ENCODE peak calls at places on chromosomes 5 and 9, in six cellular contexts. H, G, J, P, W and V are unnamed samples.

GRCh38 chr5:138717399-138717798 is 35.8 kb upstream of the CTNNA1 start:
- DNase-seq in W (no peak), G (no peak), H (no peak), J (no peak), P (no peak), V (no peak)

GRCh38 chr9:129569506-129570449 is 51.1 kb downstream of the C9orf50 start:
- DNase-seq in H (no peak), P (peak; percentile 13), J (peak; percentile 67), W (no peak), G (peak; percentile 56), V (no peak)

GRCh38 chr5:123450114-123450513 is 26.9 kb upstream of the CEP120 start:
- DNase-seq in W (no peak), G (no peak), J (no peak), P (no peak), H (no peak), V (no peak)

GRCh38 chr5:113081881-113082546 is 105.4 kb downstream of the DCP2 start:
- DNase-seq in P (peak; percentile 95), J (no peak), H (no peak), G (no peak), W (peak; percentile 29), V (no peak)

GRCh38 chr5:157581870-157582269 is 6.3 kb upstream of the ADAM19 start:
- DNase-seq in G (no peak), W (no peak), J (no peak), H (no peak), P (no peak), V (no peak)

GRCh38 chr9:73667749-73668148 is 516.1 kb downstream of the ANXA1 start:
- DNase-seq in P (peak; percentile 30), G (no peak), W (no peak), H (no peak), J (no peak), V (peak; percentile 5)

GRCh38 chr5:37133939-37134338 is 115.2 kb downstream of the CPLANE1 start:
- DNase-seq in J (no peak), P (peak; percentile 30), H (no peak), G (peak; percentile 21), W (peak; percentile 72), V (no peak)

GRCh38 chr9:120477534-120478001 is 102.4 kb downstream of the CDK5RAP2 start:
- DNase-seq in P (peak; percentile 63), H (peak; percentile 68), G (peak; percentile 43), W (peak; percentile 82), J (peak; percentile 59), V (peak; percentile 56)

GRCh38 chr5:172096184-172096941 is 89.9 kb upstream of the FBXW11 start:
- DNase-seq in W (no peak), H (no peak), J (no peak), P (no peak), G (no peak), V (no peak)

GRCh38 chr5:157265714-157266285 is at the start of gene CYFIP2:
- DNase-seq in W (no peak), J (peak; percentile 61), P (peak; percentile 80), G (no peak), H (peak; percentile 68), V (no peak)

GRCh38 chr9:122785269-122785668 is 3.5 kb upstream of the OR5C1 start:
- DNase-seq in P (peak; percentile 32), J (no peak), G (no peak), W (no peak), H (no peak), V (no peak)

GRCh38 chr5:29193972-29194371 is 1999.5 kb upstream of the CDH6 start:
- DNase-seq in J (no peak), H (no peak), W (no peak), P (no peak), G (no peak), V (no peak)

GRCh38 chr5:149280802-149281201 is 9.1 kb downstream of the AFAP1L1 start:
- DNase-seq in W (no peak), H (no peak), G (no peak), J (no peak), P (no peak), V (no peak)

GRCh38 chr5:59276886-59277514 is 616.5 kb downstream of the PDE4D start:
- DNase-seq in H (peak; percentile 64), G (no peak), J (no peak), P (no peak), W (peak; percentile 40), V (no peak)

GRCh38 chr5:57513785-57514184 is 31.2 kb upstream of the ACTBL2 start:
- DNase-seq in H (no peak), P (no peak), W (no peak), G (no peak), J (no peak), V (no peak)

GRCh38 chr5:81517462-81517861 is 123.5 kb upstream of the ACOT12 start:
- DNase-seq in W (no peak), J (no peak), G (no peak), P (no peak), H (no peak), V (no peak)

GRCh38 chr9:107870221-107870620 is 380.7 kb upstream of the KLF4 start:
- DNase-seq in G (no peak), P (no peak), W (no peak), H (no peak), J (no peak), V (no peak)

GRCh38 chr9:123360161-123361085 is 4.4 kb downstream of the CRB2 start:
- DNase-seq in P (no peak), G (no peak), H (no peak), W (no peak), J (peak; percentile 59), V (no peak)

GRCh38 chr5:174424219-174425053 is 299.9 kb upstream of the MSX2 start:
- DNase-seq in W (no peak), H (no peak), J (no peak), G (no peak), P (peak; percentile 26), V (no peak)

GRCh38 chr9:116070256-116070914 is 83.2 kb upstream of the PAPPA start:
- DNase-seq in H (no peak), W (no peak), P (no peak), J (no peak), G (no peak), V (no peak)

GRCh38 chr5:150044334-150044681 is 42.0 kb downstream of the CSF1R start:
- DNase-seq in J (no peak), H (no peak), W (peak; percentile 84), P (peak; percentile 46), G (no peak), V (peak; percentile 45)

GRCh38 chr5:122434120-122434519 is 122.1 kb downstream of the SNCAIP start:
- DNase-seq in W (no peak), G (no peak), J (no peak), P (no peak), H (no peak), V (no peak)

GRCh38 chr5:148733601-148734438 is 79.5 kb upstream of the HTR4 start:
- DNase-seq in H (peak; percentile 87), G (peak; percentile 63), P (peak; percentile 99), W (peak; percentile 87), J (peak; percentile 75), V (peak; percentile 62)

GRCh38 chr5:96408276-96408777 is 24.7 kb downstream of the PCSK1 start:
- DNase-seq in P (peak; percentile 71), W (peak; percentile 84), H (no peak), J (no peak), G (no peak), V (no peak)

DNA sequence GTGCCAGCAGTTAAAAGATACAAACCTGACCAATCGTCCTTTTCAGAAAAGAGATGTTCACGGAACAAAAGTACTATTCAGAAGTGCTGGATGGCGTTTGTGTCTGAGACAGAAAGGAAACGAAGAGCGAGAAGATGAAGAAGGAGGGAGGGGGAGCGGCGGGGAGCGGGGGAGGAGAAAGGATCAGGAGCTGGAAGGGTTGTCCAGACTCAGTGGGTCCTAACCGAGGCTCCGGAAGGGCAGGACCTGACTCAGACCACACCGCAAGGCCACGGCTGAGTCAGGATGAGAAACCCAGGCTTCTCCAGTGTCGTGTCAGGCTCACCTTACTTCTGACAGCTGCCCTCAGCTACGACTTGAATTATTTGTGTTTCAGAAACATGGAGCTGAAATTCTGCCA is 46.2 kb downstream of the PAX5 start:
- DNase-seq in W (no peak), H (no peak), G (no peak), J (no peak), P (peak; percentile 49), V (no peak)
- TF ChIP-seq CTCF in W (no peak), H (no peak), G (no peak), J (no peak), P (no peak), V (no peak)

DNA sequence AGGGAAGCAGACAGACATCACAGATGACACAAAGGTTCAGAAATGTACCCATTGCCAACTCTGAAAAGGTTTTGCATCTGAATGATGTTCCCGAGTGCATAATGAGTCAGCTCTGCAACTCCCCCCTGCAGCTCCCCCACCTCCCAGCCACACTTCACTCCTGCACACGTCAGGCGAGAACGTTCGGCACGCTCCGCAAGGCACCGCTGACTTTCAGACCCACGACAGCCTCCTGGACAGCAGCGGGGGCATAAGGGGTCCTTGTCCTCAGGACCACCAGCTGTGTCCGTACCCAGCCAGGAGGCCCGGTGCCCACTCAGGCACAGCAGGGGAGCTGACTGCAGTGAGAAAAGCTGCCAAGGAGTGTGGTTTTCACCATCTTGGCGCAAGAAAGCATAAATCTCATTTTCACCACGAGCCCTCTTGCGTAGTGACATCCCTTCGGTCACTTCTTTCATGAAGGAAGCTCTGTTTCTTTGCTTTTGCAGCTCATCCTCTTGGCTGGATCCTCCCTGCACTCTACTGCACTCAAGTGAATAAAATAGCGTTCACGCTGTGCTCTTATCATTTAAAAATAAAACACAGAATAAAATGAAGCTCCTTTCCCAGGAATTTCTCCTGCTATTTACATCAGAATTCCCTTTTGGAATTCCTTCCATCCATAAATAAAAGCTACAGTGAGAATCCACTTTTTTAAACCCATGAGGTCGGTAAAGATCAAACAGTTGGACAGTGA is 9.9 kb downstream of the GFPT2 start:
- DNase-seq in G (no peak), P (no peak), H (peak; percentile 65), J (no peak), W (peak; percentile 73), V (no peak)
- H3K4me3 ChIP-seq in G (no peak overlapping the region), P (no peak overlapping the region), H (no peak overlapping the region), J (no peak overlapping the region), W (no peak overlapping the region), V (no peak overlapping the region)

DNA sequence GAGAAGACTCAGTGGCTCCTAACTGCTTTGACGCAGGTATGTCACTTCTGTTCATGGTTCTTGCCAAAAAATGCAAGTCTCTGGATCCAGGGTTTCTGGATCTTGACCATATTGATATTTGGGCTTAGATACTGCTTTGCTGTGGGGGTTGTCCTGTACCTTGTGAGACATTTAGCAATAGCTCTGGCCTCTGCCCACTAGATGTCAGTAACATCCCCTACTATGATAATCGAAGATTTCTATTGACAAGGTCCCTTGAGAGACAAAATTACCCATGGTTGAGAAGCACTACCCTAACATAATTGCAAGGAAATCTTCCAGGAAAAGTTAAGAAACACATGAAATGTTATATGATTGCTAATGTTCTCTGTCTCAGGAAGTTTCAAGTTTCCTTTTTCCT is 285.4 kb downstream of the TMEM232 start:
- DNase-seq in J (no peak), P (peak; percentile 67), W (peak; percentile 53), H (no peak), G (no peak), V (no peak)
- TF ChIP-seq CTCF in J (no peak), P (peak; percentile 74), W (peak; percentile 71), H (no peak), G (peak; percentile 49), V (peak; percentile 23)

GRCh38 chr5:33850100-33850594 is 41.6 kb downstream of the ADAMTS12 start:
- DNase-seq in G (peak; percentile 97), J (no peak), W (peak; percentile 77), P (peak; percentile 90), H (no peak), V (no peak)
- H3K4me3 ChIP-seq in G (peak overlapping the region; percentile 31), J (no peak overlapping the region), W (no peak overlapping the region), P (peak overlapping the region; percentile 1), H (no peak overlapping the region), V (no peak overlapping the region)